ENCODE peak calls at places on chromosomes 2 and 18, in nine cellular contexts. One of them, this sample, is unnamed.

GRCh38 chr2:1563943-1564342 is 150.7 kb downstream of the TPO start:
- DNase-seq in A549: no peak
- DNase-seq in AG09309: no peak
- DNase-seq in psoas muscle: no peak
- DNase-seq in esophagus squamous epithelium: no peak
- DNase-seq in HFF-Myc: no peak
- DNase-seq in cardiac muscle cell: no peak
- DNase-seq in heart right ventricle: no peak
- DNase-seq in IMR-90: no peak
- DNase-seq in this sample: no peak

GRCh38 chr2:189661957-189662321 is 680 bp downstream of the ASNSD1 start:
- DNase-seq in A549: no peak
- DNase-seq in AG09309: no peak
- DNase-seq in psoas muscle: no peak
- DNase-seq in esophagus squamous epithelium: no peak
- DNase-seq in HFF-Myc: no peak
- DNase-seq in cardiac muscle cell: no peak
- DNase-seq in heart right ventricle: no peak
- DNase-seq in IMR-90: no peak
- DNase-seq in this sample: no peak

GRCh38 chr2:88227446-88227845 is 57.3 kb downstream of the THNSL2 start:
- DNase-seq in A549: peak; percentile 7
- DNase-seq in AG09309: no peak
- DNase-seq in psoas muscle: no peak
- DNase-seq in esophagus squamous epithelium: no peak
- DNase-seq in HFF-Myc: no peak
- DNase-seq in cardiac muscle cell: no peak
- DNase-seq in heart right ventricle: no peak
- DNase-seq in IMR-90: no peak
- DNase-seq in this sample: no peak

GRCh38 chr2:231917280-231918088 is 8.7 kb downstream of the NPPC start:
- DNase-seq in A549: no peak
- DNase-seq in AG09309: no peak
- DNase-seq in psoas muscle: no peak
- DNase-seq in esophagus squamous epithelium: no peak
- DNase-seq in HFF-Myc: no peak
- DNase-seq in cardiac muscle cell: peak; percentile 16
- DNase-seq in heart right ventricle: peak; percentile 38
- DNase-seq in IMR-90: no peak
- DNase-seq in this sample: no peak

GRCh38 chr2:118278046-118278445 is 189.8 kb downstream of the INSIG2 start:
- DNase-seq in A549: peak; percentile 3
- DNase-seq in AG09309: no peak
- DNase-seq in psoas muscle: no peak
- DNase-seq in esophagus squamous epithelium: no peak
- DNase-seq in HFF-Myc: no peak
- DNase-seq in cardiac muscle cell: no peak
- DNase-seq in heart right ventricle: no peak
- DNase-seq in IMR-90: no peak
- DNase-seq in this sample: no peak

GRCh38 chr2:180959787-180960186 is 20.6 kb upstream of the UBE2E3 start:
- DNase-seq in A549: no peak
- DNase-seq in AG09309: no peak
- DNase-seq in psoas muscle: no peak
- DNase-seq in esophagus squamous epithelium: no peak
- DNase-seq in HFF-Myc: no peak
- DNase-seq in cardiac muscle cell: no peak
- DNase-seq in heart right ventricle: no peak
- DNase-seq in IMR-90: no peak
- DNase-seq in this sample: no peak

GRCh38 chr2:9107168-9108025 is 99.2 kb upstream of the ASAP2 start:
- DNase-seq in A549: no peak
- DNase-seq in AG09309: no peak
- DNase-seq in psoas muscle: no peak
- DNase-seq in esophagus squamous epithelium: no peak
- DNase-seq in HFF-Myc: no peak
- DNase-seq in cardiac muscle cell: no peak
- DNase-seq in heart right ventricle: no peak
- DNase-seq in IMR-90: no peak
- DNase-seq in this sample: no peak

GRCh38 chr18:39604836-39605235 is 2039.2 kb upstream of the CELF4 start:
- DNase-seq in A549: no peak
- DNase-seq in AG09309: no peak
- DNase-seq in psoas muscle: no peak
- DNase-seq in esophagus squamous epithelium: no peak
- DNase-seq in HFF-Myc: no peak
- DNase-seq in cardiac muscle cell: peak; percentile 72
- DNase-seq in heart right ventricle: no peak
- DNase-seq in IMR-90: peak; percentile 57
- DNase-seq in this sample: no peak

GRCh38 chr2:230347659-230348305 is 20.8 kb downstream of the SP140L start:
- DNase-seq in A549: no peak
- DNase-seq in AG09309: no peak
- DNase-seq in psoas muscle: no peak
- DNase-seq in esophagus squamous epithelium: no peak
- DNase-seq in HFF-Myc: no peak
- DNase-seq in cardiac muscle cell: peak; percentile 53
- DNase-seq in heart right ventricle: no peak
- DNase-seq in IMR-90: peak; percentile 31
- DNase-seq in this sample: no peak

GRCh38 chr2:73998933-73999332 is 14.2 kb downstream of the TET3 start:
- DNase-seq in A549: no peak
- DNase-seq in AG09309: no peak
- DNase-seq in psoas muscle: no peak
- DNase-seq in esophagus squamous epithelium: no peak
- DNase-seq in HFF-Myc: no peak
- DNase-seq in cardiac muscle cell: no peak
- DNase-seq in heart right ventricle: no peak
- DNase-seq in IMR-90: no peak
- DNase-seq in this sample: no peak
- TF ChIP-seq CTCF in A549: no peak
- TF ChIP-seq CTCF in AG09309: no peak
- TF ChIP-seq CTCF in psoas muscle: no peak
- TF ChIP-seq CTCF in esophagus squamous epithelium: no peak
- TF ChIP-seq CTCF in HFF-Myc: no peak
- TF ChIP-seq CTCF in cardiac muscle cell: no peak
- TF ChIP-seq CTCF in heart right ventricle: no peak
- TF ChIP-seq CTCF in IMR-90: no peak
- TF ChIP-seq CTCF in this sample: no peak

DNA sequence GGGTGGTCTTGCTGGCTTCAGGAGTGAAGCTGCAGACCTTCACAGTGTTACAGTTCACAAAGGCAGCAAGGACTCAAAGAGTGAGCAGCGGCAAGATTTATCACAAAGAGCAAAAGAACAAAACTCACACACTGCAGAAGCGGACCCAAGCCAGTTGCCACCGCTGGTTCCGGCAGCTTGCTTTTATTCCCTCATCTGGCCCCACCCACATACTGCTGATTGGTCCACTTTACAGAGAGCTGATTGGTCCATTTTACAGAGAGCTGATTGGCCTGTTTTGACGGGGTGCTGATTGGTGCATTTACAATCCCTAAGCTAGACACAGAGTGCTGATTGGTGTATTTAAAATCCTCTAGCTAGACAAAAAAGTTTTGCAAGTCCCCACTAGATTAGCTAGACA is 37.3 kb upstream of the ZNF532 start:
- DNase-seq in A549: no peak
- DNase-seq in AG09309: no peak
- DNase-seq in psoas muscle: no peak
- DNase-seq in esophagus squamous epithelium: no peak
- DNase-seq in HFF-Myc: no peak
- DNase-seq in cardiac muscle cell: no peak
- DNase-seq in heart right ventricle: no peak
- DNase-seq in IMR-90: no peak
- DNase-seq in this sample: no peak
- H3K4me3 ChIP-seq in A549: no peak overlapping the region
- H3K4me3 ChIP-seq in AG09309: no peak overlapping the region
- H3K4me3 ChIP-seq in psoas muscle: no peak overlapping the region
- H3K4me3 ChIP-seq in esophagus squamous epithelium: no peak overlapping the region
- H3K4me3 ChIP-seq in HFF-Myc: no peak overlapping the region
- H3K4me3 ChIP-seq in cardiac muscle cell: no peak overlapping the region
- H3K4me3 ChIP-seq in heart right ventricle: no peak overlapping the region
- H3K4me3 ChIP-seq in IMR-90: no peak overlapping the region
- H3K4me3 ChIP-seq in this sample: no peak overlapping the region

GRCh38 chr2:128544321-128545037 is 225.8 kb upstream of the HS6ST1 start:
- DNase-seq in A549: no peak
- DNase-seq in AG09309: no peak
- DNase-seq in psoas muscle: no peak
- DNase-seq in esophagus squamous epithelium: no peak
- DNase-seq in HFF-Myc: no peak
- DNase-seq in cardiac muscle cell: no peak
- DNase-seq in heart right ventricle: no peak
- DNase-seq in IMR-90: no peak
- DNase-seq in this sample: no peak

GRCh38 chr2:128545829-128546228 is 227.2 kb upstream of the HS6ST1 start:
- DNase-seq in A549: no peak
- DNase-seq in AG09309: no peak
- DNase-seq in psoas muscle: no peak
- DNase-seq in esophagus squamous epithelium: no peak
- DNase-seq in HFF-Myc: no peak
- DNase-seq in cardiac muscle cell: no peak
- DNase-seq in heart right ventricle: no peak
- DNase-seq in IMR-90: no peak
- DNase-seq in this sample: no peak

GRCh38 chr2:128545085-128545484 is 226.4 kb upstream of the HS6ST1 start:
- DNase-seq in A549: no peak
- DNase-seq in AG09309: no peak
- DNase-seq in psoas muscle: no peak
- DNase-seq in esophagus squamous epithelium: no peak
- DNase-seq in HFF-Myc: no peak
- DNase-seq in cardiac muscle cell: no peak
- DNase-seq in heart right ventricle: no peak
- DNase-seq in IMR-90: no peak
- DNase-seq in this sample: no peak

GRCh38 chr2:128543036-128543435 is 224.4 kb upstream of the HS6ST1 start:
- DNase-seq in A549: no peak
- DNase-seq in AG09309: no peak
- DNase-seq in psoas muscle: no peak
- DNase-seq in esophagus squamous epithelium: no peak
- DNase-seq in HFF-Myc: no peak
- DNase-seq in cardiac muscle cell: no peak
- DNase-seq in heart right ventricle: no peak
- DNase-seq in IMR-90: no peak
- DNase-seq in this sample: no peak

DNA sequence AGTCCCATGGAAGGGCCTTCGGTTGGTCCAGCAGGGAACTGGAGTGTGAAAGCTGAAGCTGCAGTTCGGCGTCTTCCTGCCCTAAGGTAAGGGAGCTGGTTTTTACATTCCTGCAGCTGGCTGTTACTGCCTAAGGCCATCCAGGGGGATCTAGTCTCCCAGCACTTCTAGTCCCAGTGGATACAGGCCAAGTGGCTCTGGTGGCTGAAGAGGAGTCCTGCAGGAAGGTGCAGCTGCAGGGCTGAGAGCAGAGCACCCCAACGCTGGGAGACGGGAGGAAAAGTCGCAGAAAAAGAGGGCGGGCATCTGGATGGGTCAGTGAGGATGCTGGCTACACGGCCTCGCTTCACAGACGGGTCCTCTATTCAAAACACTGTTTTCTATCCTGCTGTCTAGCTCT is 225.0 kb upstream of the HS6ST1 start:
- DNase-seq in A549: no peak
- DNase-seq in AG09309: no peak
- DNase-seq in psoas muscle: no peak
- DNase-seq in esophagus squamous epithelium: no peak
- DNase-seq in HFF-Myc: no peak
- DNase-seq in cardiac muscle cell: no peak
- DNase-seq in heart right ventricle: no peak
- DNase-seq in IMR-90: no peak
- DNase-seq in this sample: no peak
- TF ChIP-seq CTCF in A549: no peak
- TF ChIP-seq CTCF in AG09309: no peak
- TF ChIP-seq CTCF in psoas muscle: no peak
- TF ChIP-seq CTCF in esophagus squamous epithelium: no peak
- TF ChIP-seq CTCF in HFF-Myc: no peak
- TF ChIP-seq CTCF in cardiac muscle cell: no peak
- TF ChIP-seq CTCF in heart right ventricle: no peak
- TF ChIP-seq CTCF in IMR-90: no peak
- TF ChIP-seq CTCF in this sample: no peak

GRCh38 chr2:239940861-239941570 is 84.1 kb downstream of the NDUFA10 start:
- DNase-seq in A549: no peak
- DNase-seq in AG09309: no peak
- DNase-seq in psoas muscle: no peak
- DNase-seq in esophagus squamous epithelium: no peak
- DNase-seq in HFF-Myc: no peak
- DNase-seq in cardiac muscle cell: no peak
- DNase-seq in heart right ventricle: no peak
- DNase-seq in IMR-90: no peak
- DNase-seq in this sample: no peak

GRCh38 chr2:239937866-239938640 is 87.1 kb downstream of the NDUFA10 start:
- DNase-seq in A549: no peak
- DNase-seq in AG09309: no peak
- DNase-seq in psoas muscle: no peak
- DNase-seq in esophagus squamous epithelium: no peak
- DNase-seq in HFF-Myc: no peak
- DNase-seq in cardiac muscle cell: no peak
- DNase-seq in heart right ventricle: no peak
- DNase-seq in IMR-90: no peak
- DNase-seq in this sample: no peak

GRCh38 chr2:239938651-239939486 is 86.3 kb downstream of the NDUFA10 start:
- DNase-seq in A549: no peak
- DNase-seq in AG09309: no peak
- DNase-seq in psoas muscle: no peak
- DNase-seq in esophagus squamous epithelium: no peak
- DNase-seq in HFF-Myc: no peak
- DNase-seq in cardiac muscle cell: no peak
- DNase-seq in heart right ventricle: no peak
- DNase-seq in IMR-90: no peak
- DNase-seq in this sample: no peak

GRCh38 chr2:239942090-239942489 is 83.1 kb downstream of the NDUFA10 start:
- DNase-seq in A549: no peak
- DNase-seq in AG09309: no peak
- DNase-seq in psoas muscle: no peak
- DNase-seq in esophagus squamous epithelium: no peak
- DNase-seq in HFF-Myc: no peak
- DNase-seq in cardiac muscle cell: no peak
- DNase-seq in heart right ventricle: no peak
- DNase-seq in IMR-90: no peak
- DNase-seq in this sample: no peak

DNA sequence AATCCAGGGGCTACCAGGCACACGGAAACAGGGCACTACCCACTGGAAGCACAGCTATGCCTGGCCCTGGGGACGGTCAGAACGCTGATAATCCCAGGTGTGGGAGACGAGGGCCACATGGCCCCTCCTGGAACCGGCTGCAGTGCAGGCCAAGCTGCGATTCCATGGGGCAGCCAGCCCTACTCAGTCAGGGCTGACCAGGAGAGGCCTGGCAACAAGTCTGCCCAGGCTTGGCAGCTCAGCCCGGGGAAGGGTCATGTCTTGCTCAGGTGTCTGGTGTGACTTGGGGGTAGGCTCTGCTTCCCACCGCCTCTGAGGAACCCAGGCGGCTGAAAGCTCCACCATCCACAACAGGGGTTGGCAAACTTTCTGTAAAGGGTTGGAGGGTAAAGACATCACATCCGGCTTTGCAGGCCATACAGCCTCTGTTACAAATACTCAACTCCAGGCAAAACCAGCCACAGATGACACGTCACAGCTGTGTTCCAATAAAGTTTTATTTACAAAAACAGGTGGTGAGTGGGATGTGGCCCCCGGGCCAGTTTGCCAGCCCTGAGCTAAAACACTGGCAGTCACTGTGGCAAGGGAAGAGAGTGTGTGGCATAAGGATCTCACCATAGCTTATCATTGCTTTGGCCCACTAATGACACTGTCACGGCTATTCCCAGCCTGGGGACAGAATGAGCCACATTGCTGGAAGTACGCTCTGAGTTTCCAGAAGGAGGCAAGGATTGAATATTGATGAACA is 85.2 kb downstream of the NDUFA10 start:
- DNase-seq in A549: no peak
- DNase-seq in AG09309: no peak
- DNase-seq in psoas muscle: no peak
- DNase-seq in esophagus squamous epithelium: no peak
- DNase-seq in HFF-Myc: no peak
- DNase-seq in cardiac muscle cell: no peak
- DNase-seq in heart right ventricle: peak; percentile 40
- DNase-seq in IMR-90: no peak
- DNase-seq in this sample: no peak
- H3K4me3 ChIP-seq in A549: no peak overlapping the region
- H3K4me3 ChIP-seq in AG09309: no peak overlapping the region
- H3K4me3 ChIP-seq in psoas muscle: no peak overlapping the region
- H3K4me3 ChIP-seq in esophagus squamous epithelium: no peak overlapping the region
- H3K4me3 ChIP-seq in HFF-Myc: no peak overlapping the region
- H3K4me3 ChIP-seq in cardiac muscle cell: no peak overlapping the region
- H3K4me3 ChIP-seq in heart right ventricle: no peak overlapping the region
- H3K4me3 ChIP-seq in IMR-90: no peak overlapping the region
- H3K4me3 ChIP-seq in this sample: no peak overlapping the region